ENCODE peak calls at places on chromosomes 7 and 10, in seven cellular contexts. U is stimulated activated CD4-positive, alpha-beta T cell treated with anti-CD3 and anti-CD28 coated beads, Interleukin-15, amount 100 ng/mL, for 1 hour; S is HTR-8/SVneo; V is stromal cell of bone marrow; Y is stimulated activated CD8-positive, alpha-beta memory T cell treated with anti-CD3 and anti-CD28 coated beads, Interleukin-7, amount 100 ng/mL, for 4 hours; L is cerebellum; X is left cardiac atrium. T is an unnamed sample.

GRCh38 chr7:1708640-1709249 is 38.7 kb downstream of the ELFN1 start:
- DNase-seq in U (no peak), S (no peak), V (no peak), Y (no peak), L (no peak), X (no peak), T (no peak)

GRCh38 chr10:34364253-34365037 is 450.7 kb downstream of the PARD3 start:
- DNase-seq in U (no peak), S (no peak), V (no peak), Y (no peak), L (no peak), X (no peak), T (no peak)

GRCh38 chr10:71213761-71214440 is 1.5 kb downstream of the UNC5B start:
- DNase-seq in U (no peak), S (no peak), V (peak), Y (no peak), L (peak), X (no peak), T (no peak)

GRCh38 chr7:152666078-152666477 is 9.9 kb downstream of the XRCC2 start:
- DNase-seq in U (no peak), S (no peak), V (no peak), Y (no peak), L (no peak), X (no peak), T (no peak)

GRCh38 chr7:117134885-117135552 is 181.7 kb downstream of the ST7 start:
- DNase-seq in U (no peak), S (no peak), V (no peak), Y (no peak), L (no peak), X (no peak), T (peak)

GRCh38 chr7:135274495-135275268 is 41.0 kb downstream of the STRA8 start:
- DNase-seq in U (peak), S (peak), V (peak), Y (peak), L (peak), X (peak), T (peak)

GRCh38 chr10:5040781-5041470 is 37.3 kb upstream of the AKR1C2 start:
- DNase-seq in U (no peak), S (no peak), V (no peak), Y (no peak), L (no peak), X (no peak), T (no peak)

GRCh38 chr7:81767883-81768282 is 2.0 kb downstream of the HGF start:
- DNase-seq in U (no peak), S (no peak), V (no peak), Y (no peak), L (no peak), X (no peak), T (no peak)

GRCh38 chr7:112995091-112995824 is 91.4 kb downstream of the GPR85 start:
- DNase-seq in U (no peak), S (no peak), V (peak), Y (no peak), L (no peak), X (no peak), T (no peak)

GRCh38 chr7:21542891-21543527 is at the start of gene DNAH11:
- DNase-seq in U (no peak), S (peak), V (no peak), Y (no peak), L (peak), X (peak), T (peak)

GRCh38 chr10:71868192-71868697 is 17.2 kb upstream of the PSAP start:
- DNase-seq in U (no peak), S (peak), V (peak), Y (no peak), L (no peak), X (no peak), T (no peak)

GRCh38 chr10:7193369-7193768 is 217.5 kb downstream of the SFMBT2 start:
- DNase-seq in U (peak), S (no peak), V (no peak), Y (no peak), L (no peak), X (no peak), T (no peak)

GRCh38 chr10:16646474-16647059 is 124.9 kb upstream of the C1QL3 start:
- DNase-seq in U (no peak), S (no peak), V (no peak), Y (no peak), L (no peak), X (no peak), T (no peak)

GRCh38 chr7:55572378-55573233 is at the start of gene VOPP1:
- DNase-seq in U (peak), S (peak), V (peak), Y (peak), L (peak), X (peak), T (peak)

GRCh38 chr10:44747593-44748172 is 163.5 kb upstream of the TMEM72 start:
- DNase-seq in U (no peak), S (no peak), V (no peak), Y (no peak), L (no peak), X (no peak), T (no peak)

GRCh38 chr10:102334106-102334505 is 61.4 kb upstream of the NFKB2 start:
- DNase-seq in U (no peak), S (no peak), V (no peak), Y (no peak), L (peak), X (peak), T (no peak)

GRCh38 chr10:100723769-100724530 is 21.4 kb upstream of the PAX2 start:
- DNase-seq in U (no peak), S (no peak), V (no peak), Y (no peak), L (no peak), X (no peak), T (no peak)

GRCh38 chr7:157572622-157573021 is 235.8 kb downstream of the DNAJB6 start:
- DNase-seq in U (no peak), S (no peak), V (no peak), Y (no peak), L (no peak), X (no peak), T (no peak)

GRCh38 chr7:128912281-128912680 is 1.8 kb upstream of the KCP start:
- DNase-seq in U (no peak), S (no peak), V (no peak), Y (no peak), L (no peak), X (peak), T (no peak)

GRCh38 chr10:77037735-77038411 is 599.7 kb downstream of the KCNMA1 start:
- DNase-seq in U (no peak), S (no peak), V (no peak), Y (no peak), L (no peak), X (no peak), T (peak)

GRCh38 chr7:26618898-26619297 is 245.5 kb downstream of the SKAP2 start:
- DNase-seq in U (no peak), S (no peak), V (no peak), Y (no peak), L (no peak), X (no peak), T (no peak)

GRCh38 chr7:124777268-124777667 is 11.7 kb upstream of the GPR37 start:
- DNase-seq in U (no peak), S (no peak), V (no peak), Y (no peak), L (no peak), X (no peak), T (no peak)

GRCh38 chr10:45355494-45355893 is 18.5 kb upstream of the ALOX5 start:
- DNase-seq in U (no peak), S (no peak), V (no peak), Y (no peak), L (no peak), X (no peak), T (no peak)

GRCh38 chr10:21675157-21675796 is 141.2 kb downstream of the MLLT10 start:
- DNase-seq in U (no peak), S (peak), V (no peak), Y (peak), L (no peak), X (peak), T (peak)

GRCh38 chr10:61952028-61952638 is 50.6 kb downstream of the ARID5B start:
- DNase-seq in U (no peak), S (no peak), V (no peak), Y (no peak), L (no peak), X (no peak), T (no peak)